ENCODE peak calls at places on chromosomes 12 and 14, in nine cellular contexts. G is stimulated activated CD4-positive, alpha-beta T cell treated with anti-CD3 and anti-CD28 coated beads, Interleukin-12 subunit alpha, Interleukin-12 subunit beta, amount 100 ng/mL, for 4 hours; C is A549; J is foreskin fibroblast; Q is skeletal muscle cell; H is activated CD4-positive, CD25-positive, alpha-beta regulatory T cell; A is activated CD4-positive, alpha-beta T cell treated with anti-CD3 and anti-CD28 coated beads, Interleukin-2, amount 50 U/mL, for 1 hour; L is activated CD8-positive, alpha-beta T cell treated with anti-CD3 and anti-CD28 coated beads, Interleukin-2, amount 10 ng/mL, durations not matched to agents 7 days and 5 days; Z is ELF-1. T is an unnamed sample.

GRCh38 chr12:70576341-70577282 is 60.6 kb downstream of the PTPRB start:
- DNase-seq in G (no peak), C (peak), J (peak), Q (peak), H (no peak), A (no peak), L (no peak), Z (peak), T (peak)

GRCh38 chr12:130839770-130840355 is 813 bp upstream of the STX2 start:
- DNase-seq in G (no peak), C (no peak), J (no peak), Q (no peak), H (no peak), A (no peak), L (no peak), Z (no peak), T (no peak)

GRCh38 chr12:110912263-110912662 is 8.1 kb downstream of the MYL2 start:
- DNase-seq in G (no peak), C (no peak), J (no peak), Q (no peak), H (no peak), A (no peak), L (no peak), Z (no peak), T (no peak)

GRCh38 chr12:116592116-116592637 is 33.0 kb downstream of the MAP1LC3B2 start:
- DNase-seq in G (no peak), C (no peak), J (no peak), Q (no peak), H (no peak), A (no peak), L (no peak), Z (no peak), T (no peak)

GRCh38 chr12:105076098-105076497 is 8.2 kb downstream of the ALDH1L2 start:
- DNase-seq in G (no peak), C (no peak), J (no peak), Q (peak), H (no peak), A (no peak), L (no peak), Z (no peak), T (no peak)

GRCh38 chr14:20684662-20685456 is 499 bp downstream of the RNASE4 start:
- DNase-seq in G (no peak), C (peak), J (peak), Q (no peak), H (no peak), A (no peak), L (no peak), Z (peak), T (no peak)

GRCh38 chr14:50399251-50400032 is 2.8 kb upstream of the CDKL1 start:
- DNase-seq in G (no peak), C (peak), J (no peak), Q (no peak), H (no peak), A (no peak), L (no peak), Z (no peak), T (no peak)

GRCh38 chr14:53493895-53494294 is 340.8 kb upstream of the DDHD1 start:
- DNase-seq in G (no peak), C (no peak), J (no peak), Q (no peak), H (no peak), A (no peak), L (no peak), Z (peak), T (no peak)

GRCh38 chr12:108333898-108334699 is 5.0 kb downstream of the CMKLR1 start:
- DNase-seq in G (no peak), C (no peak), J (peak), Q (peak), H (no peak), A (no peak), L (no peak), Z (no peak), T (peak)

GRCh38 chr14:47549886-47550285 is 125.5 kb downstream of the MDGA2 start:
- DNase-seq in G (no peak), C (no peak), J (no peak), Q (no peak), H (no peak), A (no peak), L (no peak), Z (no peak), T (no peak)

GRCh38 chr14:80523518-80524117 is 312.3 kb upstream of the DIO2 start:
- DNase-seq in G (no peak), C (no peak), J (peak), Q (no peak), H (no peak), A (no peak), L (no peak), Z (no peak), T (no peak)

GRCh38 chr12:82857911-82858533 is 171.3 kb downstream of the TMTC2 start:
- DNase-seq in G (no peak), C (no peak), J (no peak), Q (no peak), H (no peak), A (no peak), L (no peak), Z (peak), T (no peak)

GRCh38 chr12:57129311-57130288 is 1.3 kb downstream of the LRP1 start:
- DNase-seq in G (no peak), C (no peak), J (no peak), Q (no peak), H (no peak), A (no peak), L (no peak), Z (no peak), T (no peak)

GRCh38 chr14:60184597-60185555 is 19.7 kb upstream of the DHRS7 start:
- DNase-seq in G (no peak), C (no peak), J (peak), Q (no peak), H (no peak), A (no peak), L (no peak), Z (no peak), T (no peak)

GRCh38 chr14:24398298-24398942 is 383 bp upstream of the NYNRIN start:
- DNase-seq in G (no peak), C (no peak), J (no peak), Q (no peak), H (no peak), A (no peak), L (no peak), Z (no peak), T (no peak)

GRCh38 chr12:116466536-116466935 is 92.6 kb upstream of the MAP1LC3B2 start:
- DNase-seq in G (no peak), C (no peak), J (no peak), Q (peak), H (no peak), A (no peak), L (no peak), Z (peak), T (peak)

GRCh38 chr14:23567186-23568020 is at the start of gene AP1G2:
- DNase-seq in G (peak), C (peak), J (peak), Q (peak), H (peak), A (peak), L (peak), Z (peak), T (peak)

GRCh38 chr14:33297565-33297964 is 358.9 kb downstream of the NPAS3 start:
- DNase-seq in G (no peak), C (no peak), J (no peak), Q (no peak), H (no peak), A (no peak), L (no peak), Z (peak), T (no peak)

GRCh38 chr12:131832393-131833231 is 4.4 kb downstream of the MMP17 start:
- DNase-seq in G (no peak), C (peak), J (peak), Q (no peak), H (no peak), A (no peak), L (no peak), Z (no peak), T (no peak)

GRCh38 chr12:131340616-131341210 is 370.2 kb upstream of the SFSWAP start:
- DNase-seq in G (no peak), C (no peak), J (no peak), Q (no peak), H (no peak), A (no peak), L (no peak), Z (peak), T (no peak)

GRCh38 chr12:123056053-123056452 is 75.6 kb downstream of the ARL6IP4 start:
- DNase-seq in G (no peak), C (no peak), J (peak), Q (no peak), H (no peak), A (no peak), L (no peak), Z (no peak), T (peak)

GRCh38 chr12:109923038-109923437 is 23.0 kb downstream of the TCHP start:
- DNase-seq in G (no peak), C (no peak), J (no peak), Q (no peak), H (no peak), A (no peak), L (no peak), Z (no peak), T (no peak)

GRCh38 chr14:103223818-103224352 is 100.6 kb downstream of the TNFAIP2 start:
- DNase-seq in G (no peak), C (no peak), J (no peak), Q (no peak), H (no peak), A (no peak), L (no peak), Z (no peak), T (no peak)

GRCh38 chr14:98925362-98926040 is 346.5 kb downstream of the BCL11B start:
- DNase-seq in G (no peak), C (no peak), J (no peak), Q (no peak), H (no peak), A (no peak), L (no peak), Z (no peak), T (no peak)

GRCh38 chr14:36367985-36368774 is 47.7 kb upstream of the MBIP start:
- DNase-seq in G (no peak), C (no peak), J (no peak), Q (no peak), H (no peak), A (no peak), L (no peak), Z (no peak), T (no peak)

GRCh38 chr12:65756956-65757511 is 67.2 kb upstream of the HMGA2 start:
- DNase-seq in G (no peak), C (no peak), J (peak), Q (no peak), H (no peak), A (no peak), L (no peak), Z (no peak), T (no peak)

GRCh38 chr14:94805726-94806288 is 35.9 kb upstream of the GSC start:
- DNase-seq in G (no peak), C (no peak), J (no peak), Q (no peak), H (no peak), A (no peak), L (no peak), Z (no peak), T (no peak)

GRCh38 chr12:76374395-76375020 is 26.3 kb upstream of the BBS10 start:
- DNase-seq in G (no peak), C (no peak), J (peak), Q (no peak), H (no peak), A (no peak), L (no peak), Z (no peak), T (no peak)

GRCh38 chr12:86117711-86118110 is 138.5 kb downstream of the MGAT4C start:
- DNase-seq in G (no peak), C (no peak), J (no peak), Q (peak), H (no peak), A (no peak), L (no peak), Z (no peak), T (no peak)

GRCh38 chr14:24574206-24574774 is 1.8 kb downstream of the CTSG start:
- DNase-seq in G (no peak), C (no peak), J (no peak), Q (no peak), H (no peak), A (no peak), L (no peak), Z (no peak), T (no peak)

GRCh38 chr14:63248211-63248610 is 44.0 kb downstream of the RHOJ start:
- DNase-seq in G (no peak), C (no peak), J (no peak), Q (no peak), H (no peak), A (no peak), L (no peak), Z (no peak), T (peak)

GRCh38 chr12:119804011-119804641 is 73.0 kb downstream of the CIT start:
- DNase-seq in G (no peak), C (peak), J (peak), Q (no peak), H (no peak), A (no peak), L (no peak), Z (peak), T (peak)

GRCh38 chr14:74239848-74240793 is 872 bp downstream of the VSX2 start:
- DNase-seq in G (no peak), C (no peak), J (no peak), Q (no peak), H (no peak), A (no peak), L (no peak), Z (peak), T (no peak)

GRCh38 chr12:52788876-52789636 is 6.9 kb downstream of the KRT3 start:
- DNase-seq in G (no peak), C (no peak), J (no peak), Q (no peak), H (no peak), A (no peak), L (no peak), Z (no peak), T (no peak)

GRCh38 chr12:122080149-122081107 is 1.9 kb downstream of the MLXIP start:
- DNase-seq in G (no peak), C (peak), J (peak), Q (peak), H (no peak), A (no peak), L (no peak), Z (no peak), T (peak)

T was measured in HTR-8/SVneo.